ENCODE peak calls at places on chromosomes 16 and 17, in four cellular contexts. R is GM12878, C is HepG2, K is K562. M is an unnamed sample.

GRCh38 chr17:77208217-77208808 is 67.5 kb downstream of the SEC14L1 start:
- DNase-seq in R (no peak), C (peak), K (no peak), M (peak)

GRCh38 chr16:90016339-90016950 is 2.8 kb downstream of the DBNDD1 start:
- DNase-seq in R (no peak), C (no peak), K (no peak), M (no peak)

GRCh38 chr17:76612977-76613851 is 27.6 kb upstream of the ST6GALNAC2 start:
- DNase-seq in R (no peak), C (peak), K (peak), M (peak)

GRCh38 chr16:87963400-87963799 is 12.2 kb downstream of the BANP start:
- DNase-seq in R (no peak), C (no peak), K (no peak), M (no peak)

GRCh38 chr16:48613061-48613957 is 3.3 kb upstream of the N4BP1 start:
- DNase-seq in R (no peak), C (peak), K (no peak), M (no peak)

GRCh38 chr16:23679274-23679985 is 741 bp downstream of the PLK1 start:
- DNase-seq in R (no peak), C (peak), K (peak), M (peak)

GRCh38 chr17:80361495-80362220 is 53.3 kb upstream of the ENDOV start:
- DNase-seq in R (no peak), C (no peak), K (peak), M (peak)

GRCh38 chr16:89952049-89952448 is 3.5 kb downstream of the DEF8 start:
- DNase-seq in R (no peak), C (no peak), K (no peak), M (no peak)

GRCh38 chr17:41439375-41439774 is 1.4 kb downstream of the KRT38 start:
- DNase-seq in R (no peak), C (peak), K (no peak), M (no peak)

GRCh38 chr16:3168706-3169105 is 19.3 kb upstream of the OR1F1 start:
- DNase-seq in R (no peak), C (no peak), K (no peak), M (no peak)

GRCh38 chr16:3171181-3171854 is 16.7 kb upstream of the OR1F1 start:
- DNase-seq in R (no peak), C (no peak), K (no peak), M (no peak)

GRCh38 chr16:3171855-3172593 is 16.0 kb upstream of the OR1F1 start:
- DNase-seq in R (no peak), C (peak), K (peak), M (peak)

GRCh38 chr16:3173892-3174617 is 13.9 kb upstream of the OR1F1 start:
- DNase-seq in R (no peak), C (peak), K (peak), M (peak)

GRCh38 chr16:3170440-3171180 is 17.4 kb upstream of the OR1F1 start:
- DNase-seq in R (no peak), C (no peak), K (no peak), M (no peak)
- TF ChIP-seq SP1 in R (no peak), C (no peak), K (no peak), M (no peak)

GRCh38 chr17:11293480-11293879 is 52.5 kb downstream of the SHISA6 start:
- DNase-seq in R (no peak), C (no peak), K (no peak), M (no peak)
- TF ChIP-seq BHLHE40 in R (no peak), C (no peak), K (no peak), M (no peak)

DNA sequence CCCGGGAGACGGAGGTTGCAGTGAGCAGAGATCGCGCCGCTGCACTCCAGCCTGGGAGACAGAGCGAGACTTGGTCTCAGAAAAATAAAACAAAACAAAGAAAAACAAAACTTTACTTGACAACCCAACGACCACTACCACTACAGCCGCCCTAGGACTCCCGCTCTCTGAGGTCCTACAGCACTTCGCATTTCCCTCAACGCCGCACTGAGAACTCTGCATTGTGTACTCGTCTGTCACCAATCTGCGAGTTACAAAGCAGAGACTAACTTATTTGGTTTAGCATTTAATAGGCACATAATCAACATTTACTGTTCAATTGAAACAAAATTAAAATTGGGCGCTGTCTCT is 479 bp upstream of the ZNF207 start:
- DNase-seq in R (no peak), C (no peak), K (no peak), M (no peak)
- TF ChIP-seq SP1 in R (no peak), C (no peak), K (no peak), M (no peak)

GRCh38 chr17:10102817-10103216 is 95.6 kb downstream of the GAS7 start:
- DNase-seq in R (no peak), C (no peak), K (no peak), M (no peak)
- TF ChIP-seq BHLHE40 in R (no peak), C (no peak), K (no peak), M (no peak)

GRCh38 chr16:84196727-84197486 is 6.0 kb downstream of the ADAD2 start:
- DNase-seq in R (no peak), C (no peak), K (no peak), M (no peak)
- TF ChIP-seq SP1 in R (no peak), C (no peak), K (no peak), M (no peak)

GRCh38 chr17:19253112-19253511 is 15.9 kb downstream of the EPN2 start:
- DNase-seq in R (no peak), C (no peak), K (no peak), M (no peak)

GRCh38 chr17:19248149-19248922 is 11.2 kb downstream of the EPN2 start:
- DNase-seq in R (no peak), C (no peak), K (peak), M (no peak)

GRCh38 chr17:19248923-19249574 is 11.9 kb downstream of the EPN2 start:
- DNase-seq in R (no peak), C (no peak), K (peak), M (no peak)

GRCh38 chr17:19249681-19250080 is 12.5 kb downstream of the EPN2 start:
- DNase-seq in R (no peak), C (no peak), K (no peak), M (no peak)

DNA sequence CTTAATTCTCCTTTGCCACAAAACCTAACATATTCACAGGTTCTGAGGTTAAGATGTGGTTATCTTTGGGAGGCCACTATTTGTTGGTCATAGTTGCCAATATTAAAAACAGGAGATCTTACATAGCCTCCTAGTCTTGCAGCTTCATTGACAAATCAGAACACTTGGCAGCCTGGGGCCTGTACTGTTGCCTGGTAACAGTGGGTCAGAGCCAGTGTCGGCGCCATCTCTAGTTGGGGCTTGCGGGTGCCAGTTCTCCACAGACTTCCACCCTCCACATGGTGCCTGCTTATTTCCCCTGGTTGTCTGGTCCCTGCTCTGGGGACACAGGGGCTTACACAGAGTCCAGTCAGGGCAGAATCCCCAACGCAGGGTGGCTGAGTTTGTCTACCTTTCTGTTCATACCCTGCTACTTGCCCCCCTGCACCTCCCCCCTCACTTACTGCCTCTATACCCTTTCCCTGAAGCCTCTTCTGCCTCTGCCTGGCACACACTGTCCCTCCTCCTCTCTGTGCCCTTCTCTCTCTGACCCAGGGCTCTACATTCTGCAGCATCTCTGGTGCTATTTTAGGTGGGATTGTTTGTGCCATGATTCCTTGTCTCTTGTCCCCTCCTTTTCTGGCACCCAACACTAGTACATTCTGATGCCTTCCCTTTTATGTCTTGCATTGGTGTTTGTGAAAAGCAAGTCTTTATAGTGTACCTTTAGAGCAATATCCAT is 13.4 kb downstream of the EPN2 start:
- DNase-seq in R (no peak), C (no peak), K (no peak), M (no peak)
- TF ChIP-seq BHLHE40 in R (no peak), C (no peak), K (no peak), M (no peak)

GRCh38 chr17:39018267-39019134 is 51.3 kb upstream of the FBXO47 start:
- DNase-seq in R (peak), C (no peak), K (no peak), M (no peak)

GRCh38 chr17:39014795-39015545 is 47.8 kb upstream of the FBXO47 start:
- DNase-seq in R (no peak), C (no peak), K (no peak), M (no peak)

GRCh38 chr17:39014044-39014794 is 47.0 kb upstream of the FBXO47 start:
- DNase-seq in R (no peak), C (peak), K (peak), M (no peak)

GRCh38 chr17:39015546-39015935 is 48.3 kb upstream of the FBXO47 start:
- DNase-seq in R (no peak), C (no peak), K (no peak), M (no peak)

DNA sequence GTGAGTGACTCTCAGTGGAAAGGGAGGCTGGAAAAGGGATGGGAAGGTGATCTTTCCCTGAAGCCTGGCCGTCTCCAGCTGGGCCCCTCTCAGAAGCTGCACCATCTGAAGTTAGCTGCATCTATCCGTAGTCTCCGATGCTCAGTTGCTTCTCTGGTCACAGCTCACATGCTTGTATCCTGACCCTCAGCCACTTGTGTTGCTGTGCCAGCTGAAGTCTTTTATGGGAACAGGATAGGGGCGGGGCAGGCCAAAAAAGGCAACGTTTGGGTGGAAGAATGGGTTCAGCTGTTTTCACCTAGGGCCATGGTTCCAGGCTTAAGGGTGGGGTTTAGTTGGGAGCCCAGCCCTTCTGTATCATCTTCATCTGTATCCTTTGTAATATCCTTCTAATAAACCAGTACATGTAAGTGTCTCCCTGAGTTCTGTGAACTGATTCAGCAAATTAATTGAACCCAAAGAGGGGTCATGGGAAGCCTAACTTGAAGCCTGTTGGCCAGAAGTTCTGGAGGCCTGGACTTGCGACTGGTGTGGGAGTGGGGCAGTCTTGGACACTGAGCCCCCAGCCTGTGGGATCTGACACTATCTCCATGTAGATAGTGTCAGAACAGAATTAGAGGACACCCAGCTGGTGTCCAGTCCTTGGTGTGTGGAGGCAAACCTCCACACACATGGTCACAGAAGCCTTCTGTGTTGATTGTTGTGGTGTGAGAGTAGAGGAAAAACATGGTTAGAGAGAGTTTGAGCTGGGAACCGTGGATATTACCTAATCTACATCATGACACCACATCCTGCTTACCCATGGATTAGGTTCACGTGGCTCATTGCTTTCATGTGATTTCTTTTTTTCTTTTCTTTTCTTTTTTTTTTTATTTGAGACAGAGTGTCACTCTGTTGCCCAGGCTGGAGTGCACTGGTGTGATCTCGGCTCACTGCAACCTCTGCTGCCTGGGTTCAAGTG is 49.3 kb upstream of the FBXO47 start:
- DNase-seq in R (no peak), C (no peak), K (no peak), M (no peak)
- TF ChIP-seq SP1 in R (no peak), C (no peak), K (no peak), M (no peak)

GRCh38 chr17:58156839-58157803 is 8.9 kb downstream of the OR4D1 start:
- DNase-seq in R (no peak), C (no peak), K (peak), M (peak)
- TF ChIP-seq BHLHE40 in R (no peak), C (no peak), K (no peak), M (no peak)

DNA sequence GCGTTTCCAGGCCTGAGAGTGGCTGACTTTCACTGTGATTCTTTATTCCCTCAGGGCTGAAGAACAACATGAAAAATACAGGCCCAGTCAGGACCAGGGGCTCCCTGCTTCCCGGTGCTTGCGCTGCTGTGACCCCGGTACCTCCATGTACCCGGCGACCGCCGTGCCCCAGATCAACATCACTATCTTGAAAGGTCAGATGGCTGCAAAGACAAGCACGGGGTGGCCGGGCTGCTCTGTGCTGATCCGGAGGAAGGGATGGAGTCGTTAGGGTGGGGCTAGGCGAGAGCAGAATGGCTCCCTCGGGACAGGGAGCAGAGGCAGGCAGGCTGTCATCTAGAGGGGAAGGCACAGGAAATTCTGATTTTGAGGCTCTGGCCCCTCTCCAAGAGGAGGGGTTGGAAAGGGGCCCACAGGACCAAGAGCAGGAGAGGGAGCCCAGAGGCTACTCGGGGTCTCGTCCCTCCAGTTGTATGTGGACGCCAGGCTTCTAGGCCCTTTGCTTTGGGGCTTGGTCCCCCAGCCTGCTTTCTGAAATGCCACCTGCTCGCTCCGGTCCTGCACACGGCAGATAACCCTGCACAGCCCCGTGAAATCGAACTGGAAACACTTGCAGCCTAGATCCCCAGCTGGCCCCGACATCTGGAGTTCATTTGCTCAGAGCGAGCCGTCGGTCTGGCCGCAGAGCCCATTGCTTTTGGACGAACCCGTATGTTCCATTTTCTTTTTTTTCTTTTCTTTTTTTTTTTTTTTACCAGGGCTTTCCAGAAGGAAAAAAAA is 22.7 kb downstream of the C1QTNF1 start:
- DNase-seq in R (no peak), C (no peak), K (no peak), M (no peak)
- TF ChIP-seq SP1 in R (no peak), C (no peak), K (no peak), M (no peak)

DNA sequence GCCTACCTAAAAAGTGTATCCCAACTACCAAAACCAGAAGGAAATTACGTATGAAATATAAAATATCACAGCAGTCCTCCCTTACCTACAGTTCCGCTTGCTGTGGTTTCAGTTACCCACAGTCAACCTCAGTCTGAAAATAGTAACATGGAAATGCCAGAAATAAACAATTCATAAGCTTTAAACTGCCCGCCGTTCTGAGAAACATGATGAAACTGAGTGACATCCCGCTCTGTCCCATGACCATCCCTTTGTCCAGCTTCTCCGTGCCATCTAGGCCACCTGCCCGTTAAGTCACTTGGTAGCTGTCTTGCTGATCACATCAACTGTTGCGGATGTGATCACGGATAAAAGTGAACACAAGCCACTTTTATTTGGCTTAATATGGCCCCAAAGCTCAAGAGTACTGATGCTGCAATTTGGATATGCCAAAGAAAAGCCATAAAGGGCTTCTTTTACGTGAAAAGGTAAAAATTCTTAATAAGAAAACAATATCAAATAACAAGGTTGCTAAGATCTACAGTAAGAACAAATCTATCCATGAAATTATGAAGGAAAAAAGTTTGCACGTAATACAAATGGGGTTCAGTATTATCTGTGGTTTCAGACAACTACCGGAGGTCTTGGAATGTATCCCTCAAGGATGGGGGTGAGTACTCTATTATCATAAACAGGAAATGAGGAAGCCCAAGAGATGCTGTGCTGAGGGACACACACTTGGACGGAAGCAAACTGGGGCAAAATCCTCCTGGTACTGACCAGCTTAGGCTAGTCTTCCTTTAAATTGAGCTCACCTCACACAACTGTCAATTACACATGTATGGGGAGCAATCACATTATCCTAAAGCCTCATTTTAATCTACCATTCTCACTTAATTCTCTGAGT is 8.2 kb downstream of the USP22 start:
- DNase-seq in R (peak), C (no peak), K (no peak), M (no peak)
- TF ChIP-seq BHLHE40 in R (no peak), C (no peak), K (no peak), M (no peak)